ENCODE peak calls at places on chromosomes 1 and 21, in five cellular contexts. D is astrocyte of the hippocampus, O is GM20000, W is brain pericyte, K is mesenchymal stem cell. S is an unnamed sample.

GRCh38 chr21:45550552-45551210 is 8.4 kb upstream of the SLC19A1 start:
- DNase-seq in K (no peak), W (no peak), O (peak; percentile 75), D (no peak), S (peak; percentile 50)

GRCh38 chr1:145823565-145824498 is at the start of the genes POLR3C and RNF115:
- DNase-seq in D (peak; percentile 96), O (peak; percentile 91), K (peak; percentile 93), W (peak; percentile 66), S (peak; percentile 91)

GRCh38 chr1:55420021-55420420 is 204.9 kb upstream of the USP24 start:
- DNase-seq in W (no peak), K (no peak), O (no peak), D (no peak), S (no peak)

GRCh38 chr1:67307251-67308060 is at the start of gene IL12RB2:
- DNase-seq in D (peak; percentile 39), W (no peak), K (no peak), O (peak; percentile 64), S (peak; percentile 7)

GRCh38 chr21:32335601-32336575 is 37.2 kb downstream of the MRAP start:
- DNase-seq in W (peak; percentile 42), K (no peak), O (no peak), D (no peak), S (no peak)

GRCh38 chr1:19257178-19257914 is 5.7 kb downstream of the MRTO4 start:
- DNase-seq in W (no peak), K (no peak), D (no peak), O (no peak), S (no peak)

GRCh38 chr1:231419147-231419546 is 2.9 kb downstream of the EGLN1 start:
- DNase-seq in O (no peak), K (no peak), D (peak; percentile 35), W (no peak), S (no peak)

GRCh38 chr1:201153474-201154388 is 543 bp downstream of the TMEM9 start:
- DNase-seq in K (no peak), W (no peak), O (no peak), D (no peak), S (no peak)

GRCh38 chr1:161119379-161120061 is 1.6 kb downstream of the NIT1 start:
- DNase-seq in D (peak; percentile 62), K (peak; percentile 88), W (no peak), O (peak; percentile 78), S (peak; percentile 82)

S was measured in germinal center.